ENCODE peak calls at places on chromosomes 3 and 15, in seven cellular contexts. H is IMR-90, P is mesenchymal stem cell, X is H9, F is neuronal stem cell, Q is mesendoderm, G is trophoblast cell. O is an unnamed sample.
A peak's percentile ranks its signal among the peaks of the same experiment; 100 is the strongest.

GRCh38 chr3:52792961-52793695 is 1.5 kb upstream of the ITIH3 start:
- DNase-seq in G (no peak), F (no peak), X (no peak), Q (no peak), H (no peak), P (no peak), O (no peak)

GRCh38 chr15:101646652-101647051 is 5.5 kb downstream of the TM2D3 start:
- DNase-seq in X (no peak), F (no peak), Q (no peak), H (no peak), P (no peak), G (no peak), O (no peak)

GRCh38 chr3:95097493-95097892 is 1034.6 kb downstream of the NSUN3 start:
- DNase-seq in F (no peak), H (no peak), G (no peak), P (no peak), Q (no peak), X (no peak), O (no peak)

GRCh38 chr3:65338571-65338970 is 650.8 kb upstream of the ADAMTS9 start:
- DNase-seq in P (peak; percentile 60), Q (no peak), F (no peak), G (no peak), X (no peak), H (peak; percentile 15), O (no peak)

GRCh38 chr15:31128919-31129768 is 27.6 kb upstream of the TRPM1 start:
- DNase-seq in G (peak; percentile 73), F (peak; percentile 57), Q (peak; percentile 65), H (peak; percentile 57), X (peak; percentile 76), P (peak; percentile 42), O (peak; percentile 97)

GRCh38 chr15:46442901-46443590 is 808.2 kb downstream of the SQOR start:
- DNase-seq in Q (no peak), H (no peak), P (peak; percentile 19), F (no peak), G (no peak), X (no peak), O (no peak)

GRCh38 chr3:141366285-141367037 is 1.8 kb upstream of the ZBTB38 start:
- DNase-seq in H (peak; percentile 99), Q (no peak), X (no peak), P (peak; percentile 99), F (no peak), G (peak; percentile 30), O (no peak)

GRCh38 chr3:10350324-10350985 is 29.5 kb upstream of the SEC13 start:
- DNase-seq in Q (no peak), H (no peak), P (no peak), G (no peak), F (no peak), X (no peak), O (no peak)

GRCh38 chr3:98110191-98110908 is 20.2 kb upstream of the OR5H1 start:
- DNase-seq in H (no peak), Q (peak; percentile 2), P (no peak), G (peak; percentile 62), F (no peak), X (no peak), O (no peak)

GRCh38 chr3:69370156-69370944 is 15.5 kb downstream of the FRMD4B start:
- DNase-seq in P (no peak), H (no peak), X (no peak), Q (no peak), G (peak; percentile 79), F (no peak), O (no peak)

GRCh38 chr3:123423026-123423425 is 25.9 kb downstream of the ADCY5 start:
- DNase-seq in H (no peak), F (no peak), P (no peak), X (no peak), G (no peak), Q (no peak), O (no peak)

GRCh38 chr3:23567917-23568316 is 237.8 kb upstream of the UBE2E1 start:
- DNase-seq in X (no peak), H (peak; percentile 95), F (no peak), P (peak; percentile 95), Q (no peak), G (peak; percentile 28), O (no peak)

GRCh38 chr3:138438896-138439295 is 4.5 kb downstream of the ESYT3 start:
- DNase-seq in P (no peak), Q (no peak), H (no peak), X (peak; percentile 22), F (no peak), G (no peak), O (no peak)

GRCh38 chr3:140432176-140432753 is 245.6 kb upstream of the TRIM42 start:
- DNase-seq in Q (peak; percentile 21), X (no peak), F (no peak), G (no peak), H (no peak), P (no peak), O (no peak)

GRCh38 chr15:37095197-37095992 is 5.0 kb downstream of the MEIS2 start:
- DNase-seq in X (peak; percentile 92), Q (peak; percentile 78), P (peak; percentile 56), H (no peak), F (peak; percentile 43), G (no peak), O (no peak)

GRCh38 chr15:33963831-33964664 is 4.2 kb upstream of the CHRM5 start:
- DNase-seq in F (peak; percentile 11), Q (peak; percentile 50), G (peak; percentile 68), X (no peak), H (peak; percentile 37), P (peak; percentile 54), O (no peak)

GRCh38 chr3:77159182-77159581 is 119.3 kb downstream of the ROBO2 start:
- DNase-seq in Q (peak; percentile 11), H (no peak), P (peak; percentile 1), F (no peak), G (no peak), X (no peak), O (no peak)

GRCh38 chr3:87625911-87626310 is 349.5 kb upstream of the POU1F1 start:
- DNase-seq in P (no peak), H (no peak), G (no peak), F (no peak), Q (no peak), X (no peak), O (no peak)

GRCh38 chr3:193190387-193190786 is 50.6 kb upstream of the PLAAT1 start:
- DNase-seq in P (peak; percentile 10), Q (peak; percentile 93), H (no peak), F (peak; percentile 52), G (peak; percentile 76), X (peak; percentile 79), O (peak; percentile 54)

GRCh38 chr3:34777361-34777760 is 862.0 kb upstream of the ARPP21 start:
- DNase-seq in X (no peak), Q (no peak), F (no peak), G (no peak), H (no peak), P (no peak), O (no peak)

GRCh38 chr3:37986479-37987314 is 3.9 kb upstream of the VILL start:
- DNase-seq in F (no peak), P (no peak), X (no peak), G (no peak), H (no peak), Q (peak; percentile 63), O (no peak)

GRCh38 chr3:161419555-161420333 is 48.4 kb upstream of the SPTSSB start:
- DNase-seq in H (no peak), G (no peak), P (no peak), X (no peak), Q (no peak), F (no peak), O (no peak)

DNA sequence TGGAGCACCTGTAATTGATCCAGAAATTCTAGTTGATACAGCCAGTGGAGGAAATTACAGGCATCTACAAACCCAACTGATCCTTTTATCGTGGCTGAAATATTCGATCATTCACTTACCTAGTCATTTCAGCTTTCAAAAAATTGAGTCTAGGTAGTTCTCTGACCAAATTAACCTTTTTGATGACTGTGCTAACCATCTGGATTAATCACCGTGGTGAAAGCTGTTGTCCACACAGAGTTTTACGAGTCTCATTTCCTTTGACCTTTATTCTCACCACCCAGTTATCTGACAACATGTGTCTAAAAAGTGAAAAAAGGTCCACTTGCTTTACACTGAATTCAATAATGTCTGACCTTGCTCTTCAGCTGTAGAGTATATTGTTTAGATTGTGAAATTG is 354.3 kb downstream of the AGBL1 start:
- DNase-seq in G (no peak), P (no peak), Q (no peak), X (no peak), F (no peak), H (no peak), O (no peak)
- H3K18ac ChIP-seq in G (no peak overlapping the region), P (no peak overlapping the region), Q (no peak overlapping the region), X (no peak overlapping the region), F (no peak overlapping the region), H (no peak overlapping the region), O (no peak overlapping the region)

DNA sequence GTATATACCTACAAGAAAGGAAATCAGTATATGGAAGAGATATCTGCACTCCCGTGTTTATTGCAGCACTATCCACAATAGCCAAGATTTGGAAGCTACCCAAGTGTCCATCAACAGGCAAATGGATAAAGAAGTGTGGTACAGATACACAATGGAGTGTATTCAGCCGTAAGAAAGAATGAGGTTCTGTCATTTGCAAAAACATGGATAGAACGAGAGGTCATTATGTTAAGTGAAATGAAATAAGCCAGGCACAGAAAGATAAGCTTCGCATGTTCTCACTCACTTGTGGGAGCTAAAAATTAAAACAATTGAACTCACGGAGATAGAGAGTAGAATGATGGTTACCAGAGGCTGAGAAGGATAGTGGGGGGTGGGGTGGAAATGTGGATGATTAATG is 53.1 kb downstream of the FAM81A start:
- DNase-seq in F (no peak), Q (no peak), P (no peak), G (no peak), H (no peak), X (no peak), O (no peak)
- H3K18ac ChIP-seq in F (no peak overlapping the region), Q (no peak overlapping the region), P (no peak overlapping the region), G (no peak overlapping the region), H (no peak overlapping the region), X (no peak overlapping the region), O (no peak overlapping the region)

DNA sequence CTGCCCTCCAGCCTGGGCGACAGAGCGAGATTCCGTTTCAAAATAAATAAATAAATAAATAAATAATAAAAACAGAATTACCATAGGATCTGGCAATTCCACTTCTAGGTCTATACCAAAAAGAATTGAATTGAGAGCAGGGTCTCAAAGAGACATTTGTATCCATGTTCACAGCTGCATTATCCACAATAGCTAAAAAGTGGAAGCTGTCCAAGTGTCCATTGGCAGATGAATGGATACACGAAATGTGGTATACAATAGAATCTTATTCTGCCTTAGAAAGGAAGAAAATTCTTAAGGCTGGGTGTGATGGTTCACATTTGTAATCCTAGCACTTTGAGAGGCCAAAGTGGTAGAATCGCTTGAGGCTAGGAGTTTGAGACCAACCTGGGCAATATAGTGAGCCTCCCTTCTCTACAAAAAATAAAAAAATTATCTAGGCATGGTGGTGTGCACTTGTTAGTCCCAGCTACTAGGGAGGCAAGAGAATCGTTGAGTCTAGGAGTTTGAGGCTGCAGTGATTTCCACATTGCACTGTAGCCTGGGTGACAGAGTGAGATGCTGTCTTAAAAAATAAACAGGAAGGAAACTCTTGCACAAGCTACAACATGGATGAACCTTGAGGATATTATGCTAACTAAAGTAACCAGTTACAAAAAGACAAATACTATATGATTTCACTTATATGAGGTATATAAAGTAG is 24.2 kb downstream of the PFKFB4 start:
- DNase-seq in P (peak; percentile 22), F (no peak), G (no peak), Q (no peak), X (no peak), H (no peak), O (no peak)
- H3K18ac ChIP-seq in P (no peak overlapping the region), F (no peak overlapping the region), G (no peak overlapping the region), Q (no peak overlapping the region), X (no peak overlapping the region), H (no peak overlapping the region), O (no peak overlapping the region)

GRCh38 chr3:31670136-31670535 is 137.4 kb downstream of the STT3B start:
- DNase-seq in X (no peak), H (no peak), Q (no peak), P (no peak), G (peak; percentile 24), F (no peak), O (no peak)
- H3K18ac ChIP-seq in X (no peak overlapping the region), H (no peak overlapping the region), Q (no peak overlapping the region), P (no peak overlapping the region), G (no peak overlapping the region), F (no peak overlapping the region), O (no peak overlapping the region)

O was measured in H1.